ENCODE peak calls at places on chromosomes 6 and 20, in six cellular contexts. O, Z, Q, V, F and R are unnamed samples.

GRCh38 chr20:1144401-1145172 is 26.2 kb downstream of the PSMF1 start:
- DNase-seq in O (no peak), Z (no peak), Q (no peak), V (no peak), F (no peak), R (no peak)

GRCh38 chr6:106509420-106510089 is 119.7 kb downstream of the RTN4IP1 start:
- DNase-seq in O (peak), Z (peak), Q (no peak), V (peak), F (no peak), R (peak)

GRCh38 chr6:139711714-139712585 is 337.5 kb upstream of the CITED2 start:
- DNase-seq in O (peak), Z (peak), Q (no peak), V (no peak), F (no peak), R (no peak)

GRCh38 chr6:140790109-140790508 is 1342.6 kb upstream of the GJE1 start:
- DNase-seq in O (no peak), Z (no peak), Q (no peak), V (no peak), F (no peak), R (no peak)

GRCh38 chr6:143167224-143167623 is 106.5 kb downstream of the AIG1 start:
- DNase-seq in O (no peak), Z (no peak), Q (no peak), V (no peak), F (no peak), R (no peak)

GRCh38 chr20:23127506-23128279 is 41.6 kb upstream of the CD93 start:
- DNase-seq in O (no peak), Z (no peak), Q (no peak), V (no peak), F (no peak), R (no peak)

GRCh38 chr20:3158968-3159431 is 665 bp downstream of the FASTKD5 start:
- DNase-seq in O (peak), Z (peak), Q (no peak), V (peak), F (no peak), R (no peak)

GRCh38 chr20:12882832-12883506 is 125.8 kb upstream of the SPTLC3 start:
- DNase-seq in O (peak), Z (peak), Q (no peak), V (no peak), F (no peak), R (no peak)

GRCh38 chr6:2378046-2378657 is 132.7 kb upstream of the GMDS start:
- DNase-seq in O (no peak), Z (no peak), Q (no peak), V (no peak), F (no peak), R (no peak)

GRCh38 chr6:133743621-133744020 is 145.3 kb upstream of the TCF21 start:
- DNase-seq in O (no peak), Z (no peak), Q (no peak), V (no peak), F (no peak), R (no peak)

GRCh38 chr6:47701374-47701773 is 3.0 kb downstream of the ADGRF4 start:
- DNase-seq in O (no peak), Z (peak), Q (peak), V (no peak), F (no peak), R (no peak)

GRCh38 chr6:151514000-151514730 is 20.3 kb downstream of the CCDC170 start:
- DNase-seq in O (no peak), Z (no peak), Q (no peak), V (no peak), F (no peak), R (no peak)

GRCh38 chr20:43006651-43007375 is 182.9 kb downstream of the PTPRT start:
- DNase-seq in O (no peak), Z (no peak), Q (no peak), V (no peak), F (no peak), R (no peak)

GRCh38 chr20:23049201-23049932 is at the start of gene THBD:
- DNase-seq in O (peak), Z (peak), Q (no peak), V (peak), F (no peak), R (no peak)

GRCh38 chr20:24950128-24950835 is 1.2 kb downstream of the CST7 start:
- DNase-seq in O (no peak), Z (no peak), Q (no peak), V (no peak), F (no peak), R (no peak)

GRCh38 chr6:20370393-20370792 is 31.3 kb upstream of the E2F3 start:
- DNase-seq in O (no peak), Z (no peak), Q (no peak), V (no peak), F (no peak), R (no peak)

GRCh38 chr6:20875369-20875963 is 341.2 kb downstream of the CDKAL1 start:
- DNase-seq in O (peak), Z (peak), Q (no peak), V (peak), F (peak), R (no peak)

GRCh38 chr20:56957737-56958553 is 308.5 kb downstream of the BMP7 start:
- DNase-seq in O (no peak), Z (peak), Q (no peak), V (peak), F (peak), R (no peak)

GRCh38 chr6:41595166-41595565 is 43.1 kb upstream of the MDFI start:
- DNase-seq in O (no peak), Z (no peak), Q (no peak), V (no peak), F (no peak), R (no peak)

GRCh38 chr20:42093542-42094440 is 475.6 kb upstream of the CHD6 start:
- DNase-seq in O (no peak), Z (no peak), Q (no peak), V (no peak), F (no peak), R (peak)

GRCh38 chr6:17470209-17470952 is 77.0 kb downstream of the CAP2 start:
- DNase-seq in O (peak), Z (peak), Q (no peak), V (no peak), F (no peak), R (no peak)

GRCh38 chr6:154705471-154706113 is 27.6 kb upstream of the SCAF8 start:
- DNase-seq in O (peak), Z (no peak), Q (no peak), V (no peak), F (no peak), R (no peak)

GRCh38 chr6:117956386-117956785 is 49.3 kb downstream of the SLC35F1 start:
- DNase-seq in O (no peak), Z (no peak), Q (no peak), V (no peak), F (no peak), R (no peak)

GRCh38 chr6:34806738-34807453 is 15.0 kb downstream of the BLTP3A start:
- DNase-seq in O (peak), Z (peak), Q (no peak), V (no peak), F (no peak), R (no peak)

GRCh38 chr6:25012657-25013056 is 76.9 kb upstream of the RIPOR2 start:
- DNase-seq in O (peak), Z (peak), Q (no peak), V (no peak), F (no peak), R (no peak)

GRCh38 chr20:63891061-63892002 is 3.6 kb upstream of the DNAJC5 start:
- DNase-seq in O (no peak), Z (no peak), Q (no peak), V (no peak), F (no peak), R (no peak)

GRCh38 chr6:139708342-139709199 is 334.1 kb upstream of the CITED2 start:
- DNase-seq in O (peak), Z (peak), Q (no peak), V (peak), F (peak), R (no peak)

GRCh38 chr6:3412779-3413500 is 43.9 kb downstream of the SLC22A23 start:
- DNase-seq in O (no peak), Z (no peak), Q (no peak), V (no peak), F (no peak), R (no peak)

GRCh38 chr6:125918681-125919566 is 37.6 kb upstream of the HINT3 start:
- DNase-seq in O (peak), Z (peak), Q (peak), V (no peak), F (peak), R (peak)

GRCh38 chr6:33827546-33828451 is 24.0 kb upstream of the MLN start:
- DNase-seq in O (no peak), Z (no peak), Q (no peak), V (no peak), F (no peak), R (no peak)

GRCh38 chr6:73079978-73080377 is 145.3 kb downstream of the KHDC1L start:
- DNase-seq in O (no peak), Z (no peak), Q (peak), V (no peak), F (no peak), R (no peak)

GRCh38 chr6:23414204-23414501 is 711.9 kb upstream of the NRSN1 start:
- DNase-seq in O (peak), Z (peak), Q (peak), V (peak), F (peak), R (peak)

GRCh38 chr6:159044899-159045727 is at the start of gene TAGAP:
- DNase-seq in O (no peak), Z (peak), Q (peak), V (no peak), F (no peak), R (peak)

GRCh38 chr6:122647765-122648164 is 37.6 kb downstream of the PKIB start:
- DNase-seq in O (no peak), Z (no peak), Q (no peak), V (no peak), F (no peak), R (no peak)

GRCh38 chr6:125222531-125223455 is 69.2 kb downstream of the TPD52L1 start:
- DNase-seq in O (no peak), Z (no peak), Q (no peak), V (no peak), F (no peak), R (no peak)

GRCh38 chr20:10788877-10789276 is 115.1 kb upstream of the JAG1 start:
- DNase-seq in O (no peak), Z (no peak), Q (no peak), V (no peak), F (no peak), R (no peak)

GRCh38 chr6:165636415-165637048 is 26.5 kb downstream of the PDE10A start:
- DNase-seq in O (no peak), Z (no peak), Q (no peak), V (peak), F (no peak), R (no peak)

GRCh38 chr6:34243901-34244884 is 4.6 kb downstream of the SMIM29 start:
- DNase-seq in O (peak), Z (peak), Q (no peak), V (no peak), F (peak), R (no peak)

DNA sequence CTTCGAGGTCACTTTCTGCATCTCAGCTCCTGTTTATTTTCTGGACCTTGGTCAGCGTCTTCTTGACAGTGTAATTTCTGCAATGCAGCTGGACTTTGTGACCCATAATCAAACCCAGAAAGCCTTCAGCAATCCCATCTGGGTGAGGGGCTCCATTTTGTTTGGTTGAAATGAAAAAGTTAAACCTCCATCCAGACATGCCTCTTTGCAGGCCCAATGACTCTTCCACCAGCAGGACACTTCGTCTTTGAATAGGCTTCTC is 59.8 kb upstream of the NEDD9 start:
- DNase-seq in O (no peak), Z (no peak), Q (no peak), V (no peak), F (no peak), R (no peak)
- H3K4me3 ChIP-seq in O (no peak), Z (no peak), Q (no peak), V (no peak), F (no peak), R (no peak)

DNA sequence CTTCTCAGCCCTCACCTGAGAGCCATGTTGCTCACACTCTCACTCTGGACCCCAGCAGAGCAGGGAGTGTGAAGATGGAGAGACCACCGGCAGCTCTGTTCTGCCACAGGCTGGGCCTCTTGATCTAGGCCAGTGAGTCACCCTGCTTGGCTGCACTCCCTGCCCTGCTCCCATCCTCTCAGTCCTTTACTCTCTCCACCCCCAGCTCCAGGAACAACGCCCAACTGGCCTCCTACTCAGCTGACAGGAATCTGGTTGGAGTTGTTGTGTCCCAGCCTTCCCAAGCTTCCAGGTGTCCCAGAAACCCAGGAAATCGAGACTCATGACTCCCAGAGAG is at the start of gene PSORS1C1:
- DNase-seq in O (peak), Z (peak), Q (no peak), V (no peak), F (peak), R (no peak)
- H3K4me3 ChIP-seq in O (no peak), Z (peak), Q (no peak), V (no peak), F (peak), R (no peak)

DNA sequence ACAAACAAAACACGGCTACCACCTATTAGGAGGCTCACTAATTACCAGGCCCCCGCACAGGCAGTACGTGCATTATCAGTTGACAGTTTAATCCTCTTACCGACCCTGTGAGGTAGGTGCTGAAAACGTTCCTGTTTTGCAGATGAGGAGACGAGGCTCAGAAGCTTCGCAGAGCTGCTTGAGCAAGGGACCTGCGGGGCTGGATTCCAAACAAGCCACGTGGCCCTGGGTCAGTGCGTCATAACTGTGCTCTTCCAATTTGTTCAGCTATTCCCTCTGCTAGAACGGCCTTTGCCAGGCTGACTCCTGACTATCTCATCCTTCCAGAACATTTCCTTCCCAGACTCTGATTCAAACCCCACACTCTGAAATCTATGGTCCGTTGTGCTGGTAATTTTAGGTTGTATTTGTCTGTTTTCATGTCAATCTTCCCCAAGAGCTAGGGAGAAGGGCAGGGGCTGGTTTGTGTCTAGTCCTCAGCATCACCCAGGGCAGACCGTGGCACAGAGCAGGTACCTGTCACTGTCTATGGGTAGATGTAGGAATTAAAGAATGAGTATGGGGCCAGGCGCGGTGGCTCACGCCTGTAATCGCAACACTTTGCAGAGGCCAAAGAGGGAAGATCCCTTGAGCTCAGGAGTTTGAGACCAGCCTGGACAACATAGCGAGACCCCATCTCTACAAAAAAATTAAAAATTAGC is 28.8 kb upstream of the TLDC2 start:
- DNase-seq in O (peak), Z (peak), Q (no peak), V (peak), F (peak), R (no peak)
- H3K4me3 ChIP-seq in O (peak), Z (no peak), Q (no peak), V (no peak), F (no peak), R (no peak)

GRCh38 chr6:157370755-157371154 is 10.2 kb upstream of the ZDHHC14 start:
- DNase-seq in O (no peak), Z (no peak), Q (no peak), V (no peak), F (no peak), R (no peak)
- H3K4me3 ChIP-seq in O (no peak), Z (no peak), Q (no peak), V (no peak), F (no peak), R (no peak)

DNA sequence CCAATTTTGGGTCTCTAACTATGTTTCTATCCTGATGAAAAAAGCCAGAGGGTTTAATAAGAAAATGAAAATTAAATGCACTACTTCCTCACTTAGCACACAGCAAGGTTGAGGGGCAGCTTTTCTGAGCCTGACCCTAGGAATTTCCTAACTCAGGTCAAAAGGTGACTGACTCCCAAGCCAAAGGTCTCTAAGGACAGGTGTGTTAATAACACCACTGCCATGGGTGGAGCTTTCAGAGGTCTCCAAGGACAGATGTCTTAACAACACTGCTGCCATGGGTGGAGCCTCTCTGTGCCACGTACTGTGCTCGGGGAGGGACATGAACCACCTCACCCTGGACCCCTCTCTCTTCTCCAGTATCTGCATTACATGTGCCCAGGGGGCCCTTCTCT is 339.2 kb downstream of the PRKN start:
- DNase-seq in O (no peak), Z (no peak), Q (no peak), V (no peak), F (no peak), R (no peak)
- H3K4me3 ChIP-seq in O (no peak), Z (no peak), Q (no peak), V (no peak), F (no peak), R (no peak)

GRCh38 chr6:166862978-166863530 is 93.3 kb downstream of the RNASET2 start:
- DNase-seq in O (no peak), Z (no peak), Q (no peak), V (no peak), F (no peak), R (no peak)
- H3K4me3 ChIP-seq in O (no peak), Z (no peak), Q (peak), V (peak), F (peak), R (no peak)

GRCh38 chr20:21394120-21394519 is 3.2 kb downstream of the NKX2-4 start:
- DNase-seq in O (no peak), Z (no peak), Q (no peak), V (no peak), F (no peak), R (no peak)
- H3K4me3 ChIP-seq in O (no peak), Z (no peak), Q (no peak), V (no peak), F (no peak), R (no peak)